ENCODE peak calls at places on chromosomes 5 and 9, in five cellular contexts. W is NT2/D1, X is nephron progenitor cell, K is T follicular helper cell, L is ACHN. B is an unnamed sample.

GRCh38 chr5:112694853-112695709 is 42.6 kb upstream of the APC start:
- DNase-seq in W (no peak), X (no peak), K (no peak), L (no peak), B (no peak)

GRCh38 chr5:140043508-140043872 is 391 bp upstream of the NRG2 start:
- DNase-seq in W (no peak), X (no peak), K (no peak), L (peak), B (peak)

GRCh38 chr9:127921592-127922120 is 4.8 kb upstream of the ST6GALNAC4 start:
- DNase-seq in W (no peak), X (peak), K (peak), L (peak), B (peak)

GRCh38 chr5:145981612-145982571 is 45.5 kb downstream of the SH3RF2 start:
- DNase-seq in W (no peak), X (no peak), K (no peak), L (peak), B (no peak)

GRCh38 chr9:69213647-69214046 is 39.6 kb downstream of the TJP2 start:
- DNase-seq in W (no peak), X (no peak), K (no peak), L (no peak), B (no peak)

GRCh38 chr5:179865471-179866240 is 7.0 kb upstream of the MRNIP start:
- DNase-seq in W (no peak), X (no peak), K (no peak), L (no peak), B (no peak)

GRCh38 chr5:19462019-19462418 is 526.0 kb downstream of the CDH18 start:
- DNase-seq in W (no peak), X (no peak), K (no peak), L (no peak), B (no peak)

GRCh38 chr5:140362875-140363630 is 3.1 kb downstream of the SLC4A9 start:
- DNase-seq in W (peak), X (peak), K (peak), L (peak), B (peak)

B was measured in D341Med.